ENCODE peak calls at places on chromosomes 13 and 19, in seven cellular contexts. One of them, this sample, is unnamed.

GRCh38 chr19:4647676-4648644 is 8.6 kb downstream of the TNFAIP8L1 start:
- DNase-seq in CD8-positive, alpha-beta T cell: no peak
- DNase-seq in hypothalamus: no peak
- DNase-seq in GM23338: peak; percentile 63
- DNase-seq in ureter: no peak
- DNase-seq in brain microvascular endothelial cell: peak; percentile 43
- DNase-seq in HT1080: no peak
- DNase-seq in this sample: no peak

GRCh38 chr13:112978561-112979405 is 9.8 kb downstream of the MCF2L start:
- DNase-seq in CD8-positive, alpha-beta T cell: no peak
- DNase-seq in hypothalamus: no peak
- DNase-seq in GM23338: no peak
- DNase-seq in ureter: no peak
- DNase-seq in brain microvascular endothelial cell: no peak
- DNase-seq in HT1080: no peak
- DNase-seq in this sample: no peak

GRCh38 chr13:105627270-105627669 is 908.2 kb downstream of the EFNB2 start:
- DNase-seq in CD8-positive, alpha-beta T cell: no peak
- DNase-seq in hypothalamus: no peak
- DNase-seq in GM23338: no peak
- DNase-seq in ureter: no peak
- DNase-seq in brain microvascular endothelial cell: peak; percentile 26
- DNase-seq in HT1080: no peak
- DNase-seq in this sample: no peak

GRCh38 chr19:10290439-10290875 is 705 bp downstream of the ICAM5 start:
- DNase-seq in CD8-positive, alpha-beta T cell: no peak
- DNase-seq in hypothalamus: no peak
- DNase-seq in GM23338: peak; percentile 78
- DNase-seq in ureter: no peak
- DNase-seq in brain microvascular endothelial cell: no peak
- DNase-seq in HT1080: no peak
- DNase-seq in this sample: no peak

GRCh38 chr19:3397266-3398022 is 31.1 kb downstream of the NFIC start:
- DNase-seq in CD8-positive, alpha-beta T cell: no peak
- DNase-seq in hypothalamus: peak; percentile 58
- DNase-seq in GM23338: peak; percentile 60
- DNase-seq in ureter: no peak
- DNase-seq in brain microvascular endothelial cell: no peak
- DNase-seq in HT1080: peak; percentile 63
- DNase-seq in this sample: no peak

GRCh38 chr19:54674021-54674617 is 11.3 kb downstream of the LILRB4 start:
- DNase-seq in CD8-positive, alpha-beta T cell: no peak
- DNase-seq in hypothalamus: no peak
- DNase-seq in GM23338: peak; percentile 86
- DNase-seq in ureter: no peak
- DNase-seq in brain microvascular endothelial cell: no peak
- DNase-seq in HT1080: no peak
- DNase-seq in this sample: peak; percentile 3

GRCh38 chr13:72208112-72208645 is 341.2 kb upstream of the DACH1 start:
- DNase-seq in CD8-positive, alpha-beta T cell: no peak
- DNase-seq in hypothalamus: no peak
- DNase-seq in GM23338: no peak
- DNase-seq in ureter: no peak
- DNase-seq in brain microvascular endothelial cell: no peak
- DNase-seq in HT1080: peak; percentile 6
- DNase-seq in this sample: no peak

GRCh38 chr19:1648156-1648925 is 4.1 kb downstream of the TCF3 start:
- DNase-seq in CD8-positive, alpha-beta T cell: no peak
- DNase-seq in hypothalamus: no peak
- DNase-seq in GM23338: no peak
- DNase-seq in ureter: no peak
- DNase-seq in brain microvascular endothelial cell: no peak
- DNase-seq in HT1080: no peak
- DNase-seq in this sample: no peak

GRCh38 chr19:35351441-35352176 is 3.9 kb downstream of the FFAR1 start:
- DNase-seq in CD8-positive, alpha-beta T cell: no peak
- DNase-seq in hypothalamus: no peak
- DNase-seq in GM23338: no peak
- DNase-seq in ureter: no peak
- DNase-seq in brain microvascular endothelial cell: no peak
- DNase-seq in HT1080: no peak
- DNase-seq in this sample: no peak

GRCh38 chr19:27618006-27618405 is 1594.9 kb downstream of the UQCRFS1 start:
- DNase-seq in CD8-positive, alpha-beta T cell: no peak
- DNase-seq in hypothalamus: no peak
- DNase-seq in GM23338: no peak
- DNase-seq in ureter: no peak
- DNase-seq in brain microvascular endothelial cell: no peak
- DNase-seq in HT1080: no peak
- DNase-seq in this sample: no peak

GRCh38 chr13:110944121-110944967 is 29.5 kb upstream of the ANKRD10 start:
- DNase-seq in CD8-positive, alpha-beta T cell: no peak
- DNase-seq in hypothalamus: no peak
- DNase-seq in GM23338: peak; percentile 60
- DNase-seq in ureter: no peak
- DNase-seq in brain microvascular endothelial cell: peak; percentile 52
- DNase-seq in HT1080: peak; percentile 58
- DNase-seq in this sample: peak; percentile 68

GRCh38 chr13:33615436-33615835 is 202.5 kb upstream of the RFC3 start:
- DNase-seq in CD8-positive, alpha-beta T cell: no peak
- DNase-seq in hypothalamus: no peak
- DNase-seq in GM23338: no peak
- DNase-seq in ureter: no peak
- DNase-seq in brain microvascular endothelial cell: no peak
- DNase-seq in HT1080: no peak
- DNase-seq in this sample: no peak

GRCh38 chr19:48745208-48745995 is 1.3 kb downstream of the IZUMO1 start:
- DNase-seq in CD8-positive, alpha-beta T cell: no peak
- DNase-seq in hypothalamus: peak; percentile 68
- DNase-seq in GM23338: peak; percentile 94
- DNase-seq in ureter: no peak
- DNase-seq in brain microvascular endothelial cell: peak; percentile 77
- DNase-seq in HT1080: peak; percentile 46
- DNase-seq in this sample: peak; percentile 32

GRCh38 chr19:46724468-46724867 is 7.6 kb upstream of the PRKD2 start:
- DNase-seq in CD8-positive, alpha-beta T cell: no peak
- DNase-seq in hypothalamus: no peak
- DNase-seq in GM23338: no peak
- DNase-seq in ureter: no peak
- DNase-seq in brain microvascular endothelial cell: no peak
- DNase-seq in HT1080: no peak
- DNase-seq in this sample: no peak

GRCh38 chr19:35090795-35091214 is 24.8 kb upstream of the FXYD3 start:
- DNase-seq in CD8-positive, alpha-beta T cell: no peak
- DNase-seq in hypothalamus: no peak
- DNase-seq in GM23338: peak; percentile 90
- DNase-seq in ureter: no peak
- DNase-seq in brain microvascular endothelial cell: no peak
- DNase-seq in HT1080: no peak
- DNase-seq in this sample: no peak